ENCODE peak calls at places on chromosomes 1 and 21, in six cellular contexts. Z, A, V, R, D and I are unnamed samples.

GRCh38 chr1:49298304-49298703 is 521.6 kb upstream of the BEND5 start:
- DNase-seq in Z (no peak), A (no peak), V (no peak), R (no peak), D (no peak), I (no peak)

GRCh38 chr1:244800821-244801220 is 34.6 kb upstream of the COX20 start:
- DNase-seq in Z (no peak), A (no peak), V (no peak), R (no peak), D (no peak), I (no peak)

GRCh38 chr1:60428161-60428560 is 354.6 kb upstream of the C1orf87 start:
- DNase-seq in Z (no peak), A (no peak), V (no peak), R (no peak), D (peak), I (no peak)

GRCh38 chr21:36504067-36505058 is 24.4 kb upstream of the CLDN14 start:
- DNase-seq in Z (peak), A (peak), V (no peak), R (no peak), D (peak), I (no peak)

GRCh38 chr1:115067460-115067859 is 21.8 kb downstream of the TSPAN2 start:
- DNase-seq in Z (no peak), A (no peak), V (no peak), R (no peak), D (no peak), I (no peak)

GRCh38 chr1:172338295-172338735 is 82.2 kb upstream of the C1orf105 start:
- DNase-seq in Z (peak), A (no peak), V (no peak), R (no peak), D (no peak), I (peak)

GRCh38 chr21:32529679-32530078 is 55.6 kb downstream of the TCP10L start:
- DNase-seq in Z (no peak), A (no peak), V (no peak), R (no peak), D (no peak), I (no peak)

GRCh38 chr21:32413697-32414578 is 1.4 kb downstream of the EVA1C start:
- DNase-seq in Z (no peak), A (peak), V (peak), R (no peak), D (peak), I (no peak)

GRCh38 chr1:68087184-68087583 is 36.8 kb upstream of the DIRAS3 start:
- DNase-seq in Z (no peak), A (no peak), V (no peak), R (no peak), D (peak), I (no peak)

GRCh38 chr1:3774503-3775247 is 2.1 kb downstream of the SMIM1 start:
- DNase-seq in Z (no peak), A (no peak), V (no peak), R (no peak), D (peak), I (no peak)

GRCh38 chr1:184634296-184634695 is 120.4 kb downstream of the EDEM3 start:
- DNase-seq in Z (no peak), A (no peak), V (no peak), R (no peak), D (no peak), I (no peak)

GRCh38 chr1:184635347-184636155 is 119.1 kb downstream of the EDEM3 start:
- DNase-seq in Z (no peak), A (no peak), V (no peak), R (no peak), D (no peak), I (no peak)

GRCh38 chr1:184632415-184633175 is 122.1 kb downstream of the EDEM3 start:
- DNase-seq in Z (no peak), A (no peak), V (peak), R (no peak), D (no peak), I (no peak)

GRCh38 chr1:184636156-184636448 is 118.6 kb downstream of the EDEM3 start:
- DNase-seq in Z (no peak), A (no peak), V (no peak), R (no peak), D (no peak), I (no peak)

DNA sequence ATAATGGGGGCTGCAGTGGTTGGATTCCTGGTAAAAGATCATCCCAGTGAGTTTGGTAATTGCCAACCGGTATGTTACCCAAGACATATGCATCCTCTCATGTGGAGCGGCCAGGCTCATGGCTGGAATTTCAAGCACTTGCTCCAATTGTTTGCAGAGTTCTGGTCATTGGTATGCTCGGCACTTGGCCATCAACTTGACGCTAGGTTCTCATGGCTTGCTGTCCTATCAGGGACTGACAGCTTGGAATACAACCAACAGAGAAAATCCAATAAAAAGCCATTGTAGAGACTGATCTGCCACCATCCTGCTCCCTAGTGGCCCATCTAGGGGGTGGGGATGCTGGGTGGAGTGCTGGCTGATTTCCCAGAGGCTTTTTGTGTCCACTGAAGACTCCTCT is 120.9 kb downstream of the EDEM3 start:
- DNase-seq in Z (no peak), A (no peak), V (peak), R (no peak), D (no peak), I (no peak)
- TF ChIP-seq CTCF in Z (no peak), A (no peak), V (no peak), R (no peak), D (no peak), I (no peak)

GRCh38 chr1:21898326-21899155 is 38.6 kb downstream of the HSPG2 start:
- DNase-seq in Z (no peak), A (no peak), V (no peak), R (no peak), D (no peak), I (no peak)
- TF ChIP-seq CTCF in Z (no peak), A (no peak), V (no peak), R (no peak), D (no peak), I (no peak)

GRCh38 chr1:227952374-227953021 is 4.8 kb upstream of the WNT9A start:
- DNase-seq in Z (no peak), A (peak), V (peak), R (no peak), D (no peak), I (no peak)

GRCh38 chr1:227953022-227953412 is 5.3 kb upstream of the WNT9A start:
- DNase-seq in Z (no peak), A (no peak), V (no peak), R (no peak), D (no peak), I (no peak)

GRCh38 chr1:227951624-227952373 is 4.1 kb upstream of the WNT9A start:
- DNase-seq in Z (no peak), A (peak), V (peak), R (no peak), D (no peak), I (no peak)

GRCh38 chr1:227955808-227956207 is 8.1 kb upstream of the WNT9A start:
- DNase-seq in Z (no peak), A (no peak), V (no peak), R (no peak), D (no peak), I (no peak)

GRCh38 chr1:227954163-227954850 is 6.6 kb upstream of the WNT9A start:
- DNase-seq in Z (no peak), A (no peak), V (no peak), R (no peak), D (no peak), I (no peak)
- TF ChIP-seq CTCF in Z (peak), A (no peak), V (no peak), R (no peak), D (no peak), I (no peak)

GRCh38 chr1:80929868-80930508 is 870.7 kb upstream of the ADGRL2 start:
- DNase-seq in Z (no peak), A (no peak), V (no peak), R (no peak), D (no peak), I (no peak)
- TF ChIP-seq CTCF in Z (no peak), A (no peak), V (no peak), R (no peak), D (no peak), I (no peak)